ENCODE peak calls at places on chromosomes 1 and 21, in four cellular contexts. U is tibial nerve, O is nucleus accumbens, K is progenitor cell of endocrine pancreas. A is an unnamed sample.
A peak's percentile ranks its signal among the peaks of the same experiment; 100 is the strongest.

GRCh38 chr1:223401873-223402789 is 8.9 kb downstream of the CCDC185 start:
- DNase-seq in U (no peak), K (no peak), O (no peak), A (no peak)

GRCh38 chr21:33373451-33373850 is 29.8 kb upstream of the IFNGR2 start:
- DNase-seq in K (no peak), O (no peak), U (no peak), A (no peak)

GRCh38 chr21:42258150-42258884 is 39.4 kb downstream of the ABCG1 start:
- DNase-seq in O (peak; percentile 59), U (no peak), K (peak; percentile 62), A (peak; percentile 65)

GRCh38 chr1:91018006-91018405 is 3.8 kb downstream of the ZNF644 start:
- DNase-seq in K (no peak), O (no peak), U (no peak), A (no peak)

GRCh38 chr1:112007169-112007568 is 17.7 kb upstream of the KCND3 start:
- DNase-seq in U (no peak), K (no peak), O (no peak), A (no peak)

GRCh38 chr1:33897092-33897725 is 33.3 kb downstream of the HMGB4 start:
- DNase-seq in O (no peak), U (peak; percentile 48), K (no peak), A (peak; percentile 57)

GRCh38 chr1:26130695-26131094 is 19.1 kb downstream of the PDIK1L start:
- DNase-seq in K (no peak), U (no peak), O (no peak), A (no peak)

GRCh38 chr1:59195151-59195550 is 101.7 kb upstream of the FGGY start:
- DNase-seq in K (no peak), U (no peak), O (no peak), A (no peak)

GRCh38 chr1:4512622-4513021 is 141.8 kb upstream of the AJAP1 start:
- DNase-seq in U (no peak), K (no peak), O (no peak), A (no peak)

GRCh38 chr1:103171041-103171590 is 62.8 kb upstream of the COL11A1 start:
- DNase-seq in K (no peak), U (no peak), O (no peak), A (no peak)

GRCh38 chr1:73452522-73452921 is 745.5 kb downstream of the LRRIQ3 start:
- DNase-seq in U (no peak), O (no peak), K (no peak), A (no peak)

GRCh38 chr1:204872262-204872881 is 1.7 kb downstream of the NFASC start:
- DNase-seq in K (no peak), O (no peak), U (no peak), A (no peak)

GRCh38 chr1:63721531-63722189 is 52.2 kb upstream of the ROR1 start:
- DNase-seq in U (no peak), K (no peak), O (no peak), A (no peak)

GRCh38 chr1:28266920-28267322 is 7.6 kb downstream of the SESN2 start:
- DNase-seq in U (no peak), O (no peak), K (no peak), A (no peak)

GRCh38 chr21:34092241-34092921 is 19.0 kb downstream of the MRPS6 start:
- DNase-seq in U (no peak), K (no peak), O (no peak), A (no peak)

GRCh38 chr1:168803696-168804510 is 74.9 kb upstream of the DPT start:
- DNase-seq in O (peak; percentile 5), U (no peak), K (no peak), A (no peak)

GRCh38 chr1:3984586-3984985 is 84.5 kb upstream of the C1orf174 start:
- DNase-seq in U (no peak), K (no peak), O (no peak), A (no peak)

GRCh38 chr1:154759196-154759595 is 110.9 kb downstream of the KCNN3 start:
- DNase-seq in K (no peak), O (no peak), U (no peak), A (no peak)

GRCh38 chr1:114986286-114986685 is 43.3 kb upstream of the TSHB start:
- DNase-seq in U (no peak), K (no peak), O (no peak), A (no peak)

GRCh38 chr1:228283476-228284147 is 75.8 kb downstream of the OBSCN start:
- DNase-seq in O (no peak), U (no peak), K (no peak), A (no peak)